ENCODE peak calls at places on chromosomes 2 and 18, in eight cellular contexts. F, V, G, H, X, L, N and E are unnamed samples.

GRCh38 chr18:50906843-50907242 is 27.9 kb downstream of the ME2 start:
- DNase-seq in F (no peak), N (no peak), L (no peak), H (no peak), V (no peak), X (no peak), G (no peak), E (no peak)

GRCh38 chr2:231745303-231746038 is 35.6 kb downstream of the PDE6D start:
- DNase-seq in G (no peak), L (no peak), H (no peak), X (no peak), V (no peak), F (no peak), N (no peak), E (no peak)

GRCh38 chr2:80852808-80853139 is 548.2 kb upstream of the LRRTM1 start:
- DNase-seq in G (no peak), H (no peak), N (peak), V (no peak), F (no peak), L (no peak), X (no peak), E (no peak)

GRCh38 chr2:10222-10875 is 36.0 kb downstream of the FAM110C start:
- DNase-seq in H (no peak), G (no peak), F (peak), N (no peak), V (no peak), X (no peak), L (no peak), E (no peak)

GRCh38 chr2:178865537-178865936 is 58.3 kb upstream of the TTN start:
- DNase-seq in N (peak), X (peak), L (no peak), H (no peak), V (peak), F (no peak), G (no peak), E (no peak)

GRCh38 chr2:14530506-14530905 is 102.0 kb upstream of the LRATD1 start:
- DNase-seq in X (no peak), L (no peak), F (no peak), N (no peak), H (no peak), G (no peak), V (no peak), E (no peak)

GRCh38 chr18:65057439-65058083 is 693.3 kb upstream of the CDH7 start:
- DNase-seq in N (no peak), X (no peak), H (no peak), G (no peak), V (no peak), L (no peak), F (no peak), E (no peak)

GRCh38 chr18:42925036-42925435 is 190.4 kb downstream of the RIT2 start:
- DNase-seq in H (no peak), V (no peak), X (no peak), G (no peak), F (no peak), N (peak), L (no peak), E (no peak)

GRCh38 chr2:8563814-8564474 is 117.9 kb upstream of the ID2 start:
- DNase-seq in N (no peak), H (no peak), L (no peak), V (no peak), X (no peak), F (no peak), G (no peak), E (no peak)